ENCODE peak calls at places on chromosomes 6 and 20, in five cellular contexts. One of them, this sample, is unnamed. For H3K79me1, the result is how much of the 10 kb centered on the place peaks cover.

GRCh38 chr6:12008366-12009179 is 3.5 kb upstream of the HIVEP1 start:
- DNase-seq in IMR-90: peak
- DNase-seq in H1: peak
- DNase-seq in trophoblast cell: peak
- DNase-seq in mesenchymal stem cell: peak
- DNase-seq in this sample: peak

GRCh38 chr6:106114492-106114891 is 28.4 kb downstream of the PRDM1 start:
- DNase-seq in IMR-90: no peak
- DNase-seq in trophoblast cell: no peak
- DNase-seq in H1: no peak
- DNase-seq in mesenchymal stem cell: no peak
- DNase-seq in this sample: no peak

GRCh38 chr6:108714012-108714773 is 134.0 kb upstream of the ARMC2 start:
- DNase-seq in H1: no peak
- DNase-seq in mesenchymal stem cell: peak
- DNase-seq in trophoblast cell: no peak
- DNase-seq in IMR-90: peak
- DNase-seq in this sample: no peak

GRCh38 chr20:1619861-1620444 is at the start of gene SIRPB1:
- DNase-seq in H1: no peak
- DNase-seq in IMR-90: peak
- DNase-seq in mesenchymal stem cell: no peak
- DNase-seq in trophoblast cell: no peak
- DNase-seq in this sample: no peak

GRCh38 chr20:63082308-63082938 is 75.7 kb upstream of the BHLHE23 start:
- DNase-seq in H1: peak
- DNase-seq in mesenchymal stem cell: no peak
- DNase-seq in trophoblast cell: peak
- DNase-seq in IMR-90: peak
- DNase-seq in this sample: peak

GRCh38 chr20:38196592-38196991 is 31.5 kb upstream of the TGM2 start:
- DNase-seq in IMR-90: peak
- DNase-seq in H1: no peak
- DNase-seq in trophoblast cell: peak
- DNase-seq in mesenchymal stem cell: peak
- DNase-seq in this sample: no peak

GRCh38 chr20:63520939-63521601 is 505 bp downstream of the PPDPF start:
- DNase-seq in mesenchymal stem cell: peak
- DNase-seq in IMR-90: peak
- DNase-seq in H1: peak
- DNase-seq in trophoblast cell: no peak
- DNase-seq in this sample: peak

GRCh38 chr6:167665698-167666380 is 160.9 kb upstream of the AFDN start:
- DNase-seq in mesenchymal stem cell: no peak
- DNase-seq in H1: no peak
- DNase-seq in trophoblast cell: no peak
- DNase-seq in IMR-90: no peak
- DNase-seq in this sample: no peak

GRCh38 chr6:40714576-40715500 is 127.7 kb upstream of the LRFN2 start:
- DNase-seq in H1: no peak
- DNase-seq in trophoblast cell: no peak
- DNase-seq in mesenchymal stem cell: no peak
- DNase-seq in IMR-90: no peak
- DNase-seq in this sample: no peak

GRCh38 chr6:111880181-111880944 is 7.1 kb upstream of the FYN start:
- DNase-seq in mesenchymal stem cell: no peak
- DNase-seq in IMR-90: peak
- DNase-seq in H1: no peak
- DNase-seq in trophoblast cell: peak
- DNase-seq in this sample: no peak

GRCh38 chr6:106060167-106060566 is 26.0 kb upstream of the PRDM1 start:
- DNase-seq in H1: no peak
- DNase-seq in trophoblast cell: no peak
- DNase-seq in mesenchymal stem cell: no peak
- DNase-seq in IMR-90: no peak
- DNase-seq in this sample: no peak

GRCh38 chr20:32359633-32360332 is 1.7 kb downstream of the ASXL1 start:
- DNase-seq in trophoblast cell: peak
- DNase-seq in mesenchymal stem cell: peak
- DNase-seq in IMR-90: peak
- DNase-seq in H1: no peak
- DNase-seq in this sample: no peak

GRCh38 chr20:22333885-22334545 is 250.4 kb downstream of the FOXA2 start:
- DNase-seq in mesenchymal stem cell: peak
- DNase-seq in IMR-90: peak
- DNase-seq in trophoblast cell: peak
- DNase-seq in H1: peak
- DNase-seq in this sample: peak

GRCh38 chr20:63495771-63496403 is 3.0 kb downstream of the EEF1A2 start:
- DNase-seq in H1: peak
- DNase-seq in mesenchymal stem cell: peak
- DNase-seq in trophoblast cell: no peak
- DNase-seq in IMR-90: peak
- DNase-seq in this sample: peak

GRCh38 chr6:116070990-116071389 is 10.3 kb upstream of the FRK start:
- DNase-seq in mesenchymal stem cell: no peak
- DNase-seq in H1: no peak
- DNase-seq in IMR-90: peak
- DNase-seq in trophoblast cell: no peak
- DNase-seq in this sample: no peak

GRCh38 chr6:30819287-30819917 is 64.9 kb upstream of the DDR1 start:
- DNase-seq in H1: no peak
- DNase-seq in mesenchymal stem cell: no peak
- DNase-seq in IMR-90: peak
- DNase-seq in trophoblast cell: peak
- DNase-seq in this sample: no peak

GRCh38 chr6:109187399-109188114 is 92.2 kb downstream of the CEP57L1 start:
- DNase-seq in IMR-90: peak
- DNase-seq in H1: peak
- DNase-seq in mesenchymal stem cell: peak
- DNase-seq in trophoblast cell: peak
- DNase-seq in this sample: peak

GRCh38 chr6:169411296-169411695 is 157.7 kb upstream of the THBS2 start:
- DNase-seq in mesenchymal stem cell: no peak
- DNase-seq in H1: no peak
- DNase-seq in trophoblast cell: no peak
- DNase-seq in IMR-90: no peak
- DNase-seq in this sample: no peak

GRCh38 chr20:19809487-19809886 is 51.4 kb downstream of the RIN2 start:
- DNase-seq in H1: no peak
- DNase-seq in trophoblast cell: no peak
- DNase-seq in IMR-90: no peak
- DNase-seq in mesenchymal stem cell: no peak
- DNase-seq in this sample: no peak

GRCh38 chr20:22630698-22631097 is 46.3 kb upstream of the FOXA2 start:
- DNase-seq in IMR-90: no peak
- DNase-seq in trophoblast cell: no peak
- DNase-seq in H1: no peak
- DNase-seq in mesenchymal stem cell: no peak
- DNase-seq in this sample: no peak

GRCh38 chr6:122789078-122789861 is at the start of gene SMPDL3A:
- DNase-seq in mesenchymal stem cell: peak
- DNase-seq in IMR-90: peak
- DNase-seq in H1: peak
- DNase-seq in trophoblast cell: peak
- DNase-seq in this sample: peak

GRCh38 chr20:57397004-57397692 is 6.0 kb downstream of the RBM38 start:
- DNase-seq in mesenchymal stem cell: no peak
- DNase-seq in H1: no peak
- DNase-seq in IMR-90: no peak
- DNase-seq in trophoblast cell: no peak
- DNase-seq in this sample: no peak

GRCh38 chr20:62178316-62179161 is 4.3 kb upstream of the MTG2 start:
- DNase-seq in mesenchymal stem cell: no peak
- DNase-seq in H1: no peak
- DNase-seq in trophoblast cell: no peak
- DNase-seq in IMR-90: no peak
- DNase-seq in this sample: no peak

GRCh38 chr6:110944681-110945151 is 13.8 kb upstream of the GTF3C6 start:
- DNase-seq in mesenchymal stem cell: peak
- DNase-seq in H1: no peak
- DNase-seq in IMR-90: peak
- DNase-seq in trophoblast cell: peak
- DNase-seq in this sample: no peak

GRCh38 chr6:12010635-12011275 is 1.4 kb upstream of the HIVEP1 start:
- DNase-seq in mesenchymal stem cell: no peak
- DNase-seq in H1: peak
- DNase-seq in IMR-90: no peak
- DNase-seq in trophoblast cell: peak
- DNase-seq in this sample: peak

GRCh38 chr6:723540-723939 is 30.6 kb upstream of the EXOC2 start:
- DNase-seq in IMR-90: no peak
- DNase-seq in mesenchymal stem cell: no peak
- DNase-seq in H1: no peak
- DNase-seq in trophoblast cell: no peak
- DNase-seq in this sample: no peak

GRCh38 chr6:112450663-112451062 is 103.5 kb downstream of the RFPL4B start:
- DNase-seq in IMR-90: no peak
- DNase-seq in H1: no peak
- DNase-seq in trophoblast cell: no peak
- DNase-seq in mesenchymal stem cell: no peak
- DNase-seq in this sample: no peak

GRCh38 chr6:104789770-104790190 is 69.9 kb downstream of the HACE1 start:
- DNase-seq in H1: no peak
- DNase-seq in trophoblast cell: no peak
- DNase-seq in IMR-90: peak
- DNase-seq in mesenchymal stem cell: peak
- DNase-seq in this sample: no peak

GRCh38 chr20:5156670-5157448 is 30.1 kb downstream of the CDS2 start:
- DNase-seq in trophoblast cell: peak
- DNase-seq in mesenchymal stem cell: peak
- DNase-seq in IMR-90: peak
- DNase-seq in H1: no peak
- DNase-seq in this sample: no peak

GRCh38 chr20:47663354-47664067 is 121.8 kb downstream of the SULF2 start:
- DNase-seq in IMR-90: peak
- DNase-seq in H1: peak
- DNase-seq in trophoblast cell: peak
- DNase-seq in mesenchymal stem cell: peak
- DNase-seq in this sample: peak

GRCh38 chr20:45095753-45096371 is 5.1 kb downstream of the KCNS1 start:
- DNase-seq in IMR-90: peak
- DNase-seq in mesenchymal stem cell: peak
- DNase-seq in H1: peak
- DNase-seq in trophoblast cell: peak
- DNase-seq in this sample: peak

GRCh38 chr6:142946924-142947701 is 2.1 kb upstream of the HIVEP2 start:
- DNase-seq in trophoblast cell: peak
- DNase-seq in IMR-90: peak
- DNase-seq in H1: peak
- DNase-seq in mesenchymal stem cell: peak
- DNase-seq in this sample: peak
- H3K14ac ChIP-seq in trophoblast cell: peak
- H3K14ac ChIP-seq in IMR-90: peak
- H3K14ac ChIP-seq in H1: no peak
- H3K14ac ChIP-seq in mesenchymal stem cell: peak
- H3K14ac ChIP-seq in this sample: no peak

GRCh38 chr6:45531999-45532605 is 154.4 kb upstream of the SUPT3H start:
- DNase-seq in mesenchymal stem cell: peak
- DNase-seq in IMR-90: no peak
- DNase-seq in H1: no peak
- DNase-seq in trophoblast cell: no peak
- DNase-seq in this sample: no peak

GRCh38 chr6:45532626-45533258 is 155.0 kb upstream of the SUPT3H start:
- DNase-seq in H1: no peak
- DNase-seq in trophoblast cell: no peak
- DNase-seq in mesenchymal stem cell: peak
- DNase-seq in IMR-90: peak
- DNase-seq in this sample: no peak

GRCh38 chr6:45522486-45522885 is 144.8 kb upstream of the SUPT3H start:
- DNase-seq in mesenchymal stem cell: no peak
- DNase-seq in IMR-90: no peak
- DNase-seq in trophoblast cell: no peak
- DNase-seq in H1: no peak
- DNase-seq in this sample: no peak

GRCh38 chr6:45527210-45527609 is 149.5 kb upstream of the SUPT3H start:
- DNase-seq in IMR-90: no peak
- DNase-seq in trophoblast cell: no peak
- DNase-seq in mesenchymal stem cell: no peak
- DNase-seq in H1: no peak
- DNase-seq in this sample: no peak
- H3K79me1 ChIP-seq in IMR-90: under half
- H3K79me1 ChIP-seq in trophoblast cell: under half
- H3K79me1 ChIP-seq in mesenchymal stem cell: under half
- H3K79me1 ChIP-seq in H1: under half
- H3K79me1 ChIP-seq in this sample: under half

GRCh38 chr6:98808522-98809210 is 25.7 kb upstream of the POU3F2 start:
- DNase-seq in IMR-90: no peak
- DNase-seq in H1: no peak
- DNase-seq in mesenchymal stem cell: no peak
- DNase-seq in trophoblast cell: no peak
- DNase-seq in this sample: no peak
- H3K4me3 ChIP-seq in IMR-90: no peak
- H3K4me3 ChIP-seq in H1: no peak
- H3K4me3 ChIP-seq in mesenchymal stem cell: no peak
- H3K4me3 ChIP-seq in trophoblast cell: no peak
- H3K4me3 ChIP-seq in this sample: no peak

GRCh38 chr20:9061434-9061833 is 7.5 kb upstream of the PLCB4 start:
- DNase-seq in trophoblast cell: no peak
- DNase-seq in mesenchymal stem cell: no peak
- DNase-seq in IMR-90: no peak
- DNase-seq in H1: no peak
- DNase-seq in this sample: no peak
- H3K14ac ChIP-seq in trophoblast cell: no peak
- H3K14ac ChIP-seq in mesenchymal stem cell: no peak
- H3K14ac ChIP-seq in IMR-90: no peak
- H3K14ac ChIP-seq in H1: no peak
- H3K14ac ChIP-seq in this sample: no peak

DNA sequence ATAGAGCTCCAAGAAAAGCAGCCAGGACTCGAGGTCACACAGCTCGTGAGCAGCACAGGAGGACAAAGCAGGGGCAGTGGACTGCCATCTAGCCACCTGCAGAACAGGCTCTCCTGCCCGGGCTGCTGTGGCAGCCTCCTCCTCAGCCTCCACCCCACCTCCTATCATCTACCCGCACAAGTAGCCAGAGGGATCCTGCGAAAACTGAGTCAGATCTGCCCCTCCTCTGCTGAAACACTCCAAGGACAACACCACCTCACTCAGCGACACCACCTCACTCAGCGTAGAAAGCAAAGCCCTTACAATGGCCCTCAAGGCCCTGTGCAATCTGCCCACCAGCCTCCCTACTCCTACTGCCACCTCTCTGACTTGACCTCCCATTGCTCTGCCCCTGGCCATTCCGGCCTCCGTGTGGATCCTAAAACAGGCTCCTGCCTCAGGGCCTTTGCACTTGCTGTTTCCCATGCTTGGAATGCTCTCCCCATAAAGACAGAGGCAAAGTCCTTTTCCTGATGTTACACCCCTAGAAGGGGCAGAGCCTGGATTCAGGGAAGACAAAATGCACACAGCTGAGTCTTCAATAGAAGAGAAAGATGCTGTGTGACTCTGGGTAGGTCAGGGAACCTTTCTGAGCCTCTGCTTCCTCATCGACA is 19.3 kb downstream of the PREX1 start:
- DNase-seq in trophoblast cell: no peak
- DNase-seq in IMR-90: no peak
- DNase-seq in H1: no peak
- DNase-seq in mesenchymal stem cell: no peak
- DNase-seq in this sample: no peak
- H3K79me1 ChIP-seq in trophoblast cell: under half
- H3K79me1 ChIP-seq in IMR-90: under half
- H3K79me1 ChIP-seq in H1: under half
- H3K79me1 ChIP-seq in mesenchymal stem cell: under half
- H3K79me1 ChIP-seq in this sample: under half

This sample was measured in neuronal stem cell.